ENCODE peak calls at places on chromosomes 11 and 22, in four cellular contexts. One of them, this sample, is unnamed.

GRCh38 chr11:10993186-10993585 is 135.3 kb upstream of the ZBED5 start:
- DNase-seq in GM20000: no peak
- DNase-seq in upper lobe of left lung: no peak
- DNase-seq in WTC11: no peak
- DNase-seq in this sample: peak

GRCh38 chr22:23713696-23714595 is 23.1 kb downstream of the RGL4 start:
- DNase-seq in GM20000: no peak
- DNase-seq in upper lobe of left lung: no peak
- DNase-seq in WTC11: no peak
- DNase-seq in this sample: no peak

GRCh38 chr22:39559456-39560105 is 11.0 kb upstream of the CACNA1I start:
- DNase-seq in GM20000: peak
- DNase-seq in upper lobe of left lung: no peak
- DNase-seq in WTC11: peak
- DNase-seq in this sample: no peak

GRCh38 chr11:123558536-123559315 is 95.7 kb downstream of the SCN3B start:
- DNase-seq in GM20000: no peak
- DNase-seq in upper lobe of left lung: no peak
- DNase-seq in WTC11: no peak
- DNase-seq in this sample: no peak

GRCh38 chr11:109112748-109113378 is 309.1 kb upstream of the C11orf87 start:
- DNase-seq in GM20000: no peak
- DNase-seq in upper lobe of left lung: no peak
- DNase-seq in WTC11: no peak
- DNase-seq in this sample: no peak

GRCh38 chr11:19508166-19508565 is 204.5 kb upstream of the NAV2 start:
- DNase-seq in GM20000: no peak
- DNase-seq in upper lobe of left lung: no peak
- DNase-seq in WTC11: no peak
- DNase-seq in this sample: peak

GRCh38 chr11:134132808-134133207 is 63.9 kb downstream of the JAM3 start:
- DNase-seq in GM20000: no peak
- DNase-seq in upper lobe of left lung: no peak
- DNase-seq in WTC11: no peak
- DNase-seq in this sample: peak

GRCh38 chr11:118897721-118898310 is 14.1 kb downstream of the CXCR5 start:
- DNase-seq in GM20000: no peak
- DNase-seq in upper lobe of left lung: no peak
- DNase-seq in WTC11: no peak
- DNase-seq in this sample: no peak

GRCh38 chr11:29018631-29019030 is 910.4 kb downstream of the METTL15 start:
- DNase-seq in GM20000: no peak
- DNase-seq in upper lobe of left lung: no peak
- DNase-seq in WTC11: no peak
- DNase-seq in this sample: peak

GRCh38 chr11:71140206-71140919 is 112.0 kb downstream of the SHANK2 start:
- DNase-seq in GM20000: no peak
- DNase-seq in upper lobe of left lung: peak
- DNase-seq in WTC11: no peak
- DNase-seq in this sample: no peak

GRCh38 chr11:20596629-20597129 is 2.7 kb upstream of the SLC6A5 start:
- DNase-seq in GM20000: no peak
- DNase-seq in upper lobe of left lung: no peak
- DNase-seq in WTC11: peak
- DNase-seq in this sample: no peak

DNA sequence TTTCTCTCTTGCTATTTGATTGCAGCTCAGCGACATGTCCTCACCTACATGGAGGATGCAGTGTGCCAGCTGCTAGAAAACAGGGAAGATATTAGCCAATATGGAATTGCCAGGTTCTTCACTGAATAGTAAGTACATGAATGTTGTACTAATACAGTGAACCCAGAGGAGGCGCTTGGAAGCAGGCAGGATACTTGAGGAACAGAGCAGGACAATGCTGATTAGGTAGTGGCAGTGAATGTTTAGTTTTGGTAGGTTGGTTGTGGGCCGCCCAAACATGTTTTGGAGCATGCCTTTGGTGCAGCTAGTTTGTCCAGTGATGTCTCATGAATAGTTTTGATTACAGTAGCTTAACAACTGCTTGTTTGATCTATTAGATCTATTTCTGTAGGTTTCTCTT is 50.6 kb downstream of the CSTPP1 start:
- DNase-seq in GM20000: no peak
- DNase-seq in upper lobe of left lung: no peak
- DNase-seq in WTC11: no peak
- DNase-seq in this sample: no peak
- TF ChIP-seq CTCF in GM20000: no peak
- TF ChIP-seq CTCF in upper lobe of left lung: no peak
- TF ChIP-seq CTCF in WTC11: no peak
- TF ChIP-seq CTCF in this sample: no peak

GRCh38 chr11:104549019-104549418 is 349.2 kb downstream of the CASP12 start:
- DNase-seq in GM20000: no peak
- DNase-seq in upper lobe of left lung: no peak
- DNase-seq in WTC11: no peak
- DNase-seq in this sample: no peak

GRCh38 chr11:104546486-104546885 is 351.8 kb downstream of the CASP12 start:
- DNase-seq in GM20000: no peak
- DNase-seq in upper lobe of left lung: no peak
- DNase-seq in WTC11: no peak
- DNase-seq in this sample: no peak

GRCh38 chr11:104547996-104548661 is 350.1 kb downstream of the CASP12 start:
- DNase-seq in GM20000: no peak
- DNase-seq in upper lobe of left lung: no peak
- DNase-seq in WTC11: peak
- DNase-seq in this sample: peak
- TF ChIP-seq CTCF in GM20000: no peak
- TF ChIP-seq CTCF in upper lobe of left lung: no peak
- TF ChIP-seq CTCF in WTC11: peak
- TF ChIP-seq CTCF in this sample: no peak

DNA sequence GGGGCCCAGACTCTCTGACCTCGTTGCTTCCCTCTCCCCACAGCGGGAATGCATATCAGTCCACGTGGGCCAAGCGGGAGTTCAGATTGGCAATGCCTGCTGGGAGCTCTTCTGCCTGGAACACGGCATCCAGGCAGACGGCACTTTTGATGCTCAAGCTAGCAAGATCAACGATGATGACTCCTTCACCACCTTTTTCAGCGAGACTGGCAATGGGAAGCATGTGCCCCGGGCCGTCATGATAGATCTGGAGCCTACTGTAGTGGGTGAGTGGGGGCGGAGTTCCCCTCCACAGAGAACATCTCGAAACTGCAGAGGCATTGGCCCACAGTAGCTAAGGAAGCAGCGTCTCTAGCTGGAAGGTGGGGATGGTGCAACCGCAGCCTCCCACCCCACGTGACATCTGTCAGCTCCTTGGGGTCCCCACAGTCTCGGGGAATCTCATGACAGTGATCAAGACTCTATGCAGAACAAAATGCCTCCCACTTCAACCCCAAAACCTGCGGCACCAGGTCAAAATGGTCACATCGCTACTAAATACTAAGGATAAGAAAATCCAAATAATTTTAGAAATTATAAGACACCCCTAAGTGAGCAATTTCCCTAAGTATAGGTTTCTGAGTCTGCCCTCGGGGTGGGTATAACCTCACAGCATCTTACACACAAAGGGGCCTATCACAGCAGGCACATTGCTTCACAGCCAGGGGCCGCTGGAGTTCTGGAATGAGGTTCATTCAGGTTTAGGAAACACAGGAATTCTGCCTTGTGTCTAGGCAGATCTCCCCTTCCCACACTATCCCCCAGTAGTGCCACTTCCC is 11.0 kb downstream of the TUBA8 start:
- DNase-seq in GM20000: no peak
- DNase-seq in upper lobe of left lung: no peak
- DNase-seq in WTC11: peak
- DNase-seq in this sample: no peak
- TF ChIP-seq CTCF in GM20000: no peak
- TF ChIP-seq CTCF in upper lobe of left lung: no peak
- TF ChIP-seq CTCF in WTC11: no peak
- TF ChIP-seq CTCF in this sample: no peak

GRCh38 chr11:78414321-78415051 is 3.1 kb downstream of the GAB2 start:
- DNase-seq in GM20000: peak
- DNase-seq in upper lobe of left lung: no peak
- DNase-seq in WTC11: no peak
- DNase-seq in this sample: peak
- TF ChIP-seq CTCF in GM20000: no peak
- TF ChIP-seq CTCF in upper lobe of left lung: peak
- TF ChIP-seq CTCF in WTC11: peak
- TF ChIP-seq CTCF in this sample: peak

DNA sequence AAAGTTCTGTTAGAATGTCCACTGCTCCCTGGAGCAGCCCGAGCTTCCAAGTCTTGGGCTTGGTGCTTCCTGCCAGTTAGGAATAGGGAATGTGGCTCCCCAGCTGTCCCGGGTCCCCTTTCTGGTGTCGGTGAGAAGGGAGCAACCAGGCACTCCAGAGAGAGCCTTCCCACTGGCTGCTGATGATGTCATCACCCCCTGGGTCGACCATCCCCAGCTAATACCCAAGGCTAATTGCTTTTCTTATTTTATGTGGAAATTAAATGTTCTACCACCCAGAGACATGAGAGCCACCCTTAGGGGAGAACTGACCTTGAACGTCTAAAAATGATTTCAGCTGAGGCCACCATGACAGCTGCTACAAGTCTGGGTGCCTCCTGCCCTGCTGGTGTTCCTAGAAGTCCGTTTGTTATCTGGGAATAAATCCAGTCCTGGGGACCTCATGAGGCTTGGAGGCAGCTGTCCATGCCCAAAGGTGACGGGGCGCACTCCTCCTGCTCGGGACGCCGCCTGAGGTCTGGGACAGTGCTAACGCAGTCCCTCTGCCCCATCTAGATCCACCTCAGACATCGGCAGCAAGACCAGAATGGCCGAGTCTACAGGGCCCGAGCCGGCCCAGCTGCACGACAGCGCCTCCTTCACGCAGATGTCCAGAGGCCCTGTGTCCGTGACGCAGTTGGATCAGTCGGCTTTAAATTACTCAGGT is 42.3 kb downstream of the C11orf91 start:
- DNase-seq in GM20000: no peak
- DNase-seq in upper lobe of left lung: no peak
- DNase-seq in WTC11: no peak
- DNase-seq in this sample: no peak
- TF ChIP-seq CTCF in GM20000: no peak
- TF ChIP-seq CTCF in upper lobe of left lung: no peak
- TF ChIP-seq CTCF in WTC11: no peak
- TF ChIP-seq CTCF in this sample: no peak

GRCh38 chr11:46445887-46446286 is 54.3 kb upstream of the CHRM4 start:
- DNase-seq in GM20000: no peak
- DNase-seq in upper lobe of left lung: no peak
- DNase-seq in WTC11: no peak
- DNase-seq in this sample: no peak

GRCh38 chr11:46444305-46444704 is 52.7 kb upstream of the CHRM4 start:
- DNase-seq in GM20000: no peak
- DNase-seq in upper lobe of left lung: no peak
- DNase-seq in WTC11: no peak
- DNase-seq in this sample: no peak

GRCh38 chr11:46445192-46445591 is 53.6 kb upstream of the CHRM4 start:
- DNase-seq in GM20000: no peak
- DNase-seq in upper lobe of left lung: no peak
- DNase-seq in WTC11: no peak
- DNase-seq in this sample: no peak

GRCh38 chr11:46447544-46447943 is 56.0 kb upstream of the CHRM4 start:
- DNase-seq in GM20000: no peak
- DNase-seq in upper lobe of left lung: no peak
- DNase-seq in WTC11: no peak
- DNase-seq in this sample: no peak

GRCh38 chr11:46446343-46446751 is 54.8 kb upstream of the CHRM4 start:
- DNase-seq in GM20000: no peak
- DNase-seq in upper lobe of left lung: no peak
- DNase-seq in WTC11: no peak
- DNase-seq in this sample: peak
- TF ChIP-seq CTCF in GM20000: peak
- TF ChIP-seq CTCF in upper lobe of left lung: peak
- TF ChIP-seq CTCF in WTC11: no peak
- TF ChIP-seq CTCF in this sample: peak

This sample was measured in fibroblast of mammary gland.